ENCODE peak calls at places on chromosomes 3 and 15, in five cellular contexts. P is fibroblast of lung, Q is Karpas-422, F is K562, B is kidney. K is an unnamed sample.

GRCh38 chr3:187263270-187263669 is 28.3 kb downstream of the MASP1 start:
- DNase-seq in P (peak), Q (no peak), F (no peak), B (no peak), K (no peak)

GRCh38 chr3:49616491-49616941 is 57.6 kb upstream of the APEH start:
- DNase-seq in P (peak), Q (no peak), F (no peak), B (no peak), K (peak)

GRCh38 chr15:90079619-90080559 is 22.4 kb downstream of the IDH2 start:
- DNase-seq in P (no peak), Q (no peak), F (no peak), B (no peak), K (no peak)

GRCh38 chr3:133891662-133892389 is 3.9 kb downstream of the RAB6B start:
- DNase-seq in P (no peak), Q (no peak), F (no peak), B (peak), K (peak)

GRCh38 chr3:52190294-52190841 is 7.6 kb upstream of the ALAS1 start:
- DNase-seq in P (peak), Q (no peak), F (no peak), B (peak), K (no peak)

GRCh38 chr3:12143949-12144504 is 14.7 kb downstream of the TIMP4 start:
- DNase-seq in P (peak), Q (no peak), F (no peak), B (peak), K (no peak)

GRCh38 chr3:109853077-109853732 is 515.9 kb upstream of the DPPA4 start:
- DNase-seq in P (peak), Q (no peak), F (no peak), B (no peak), K (no peak)

GRCh38 chr3:163476179-163476578 is 1602.1 kb downstream of the SI start:
- DNase-seq in P (no peak), Q (no peak), F (no peak), B (no peak), K (no peak)

GRCh38 chr3:35987386-35987785 is 348.1 kb downstream of the ARPP21 start:
- DNase-seq in P (no peak), Q (no peak), F (no peak), B (no peak), K (no peak)

GRCh38 chr3:63043631-63044030 is 168.4 kb upstream of the CADPS start:
- DNase-seq in P (peak), Q (no peak), F (no peak), B (no peak), K (no peak)

GRCh38 chr15:64191971-64192830 is 29.4 kb upstream of the PPIB start:
- DNase-seq in P (no peak), Q (peak), F (no peak), B (no peak), K (peak)

GRCh38 chr15:68126415-68126814 is 72.3 kb downstream of the PIAS1 start:
- DNase-seq in P (no peak), Q (no peak), F (no peak), B (no peak), K (no peak)

GRCh38 chr3:38985581-38985980 is 66.2 kb downstream of the SCN11A start:
- DNase-seq in P (peak), Q (no peak), F (no peak), B (no peak), K (no peak)

GRCh38 chr15:81506936-81507335 is 132.9 kb upstream of the TMC3 start:
- DNase-seq in P (no peak), Q (no peak), F (no peak), B (no peak), K (no peak)

GRCh38 chr3:197216169-197216860 is 82.1 kb downstream of the DLG1 start:
- DNase-seq in P (peak), Q (no peak), F (no peak), B (no peak), K (no peak)

GRCh38 chr15:57259511-57260143 is 116.7 kb upstream of the CGNL1 start:
- DNase-seq in P (peak), Q (peak), F (no peak), B (no peak), K (peak)

GRCh38 chr15:70200511-70200991 is 102.8 kb upstream of the TLE3 start:
- DNase-seq in P (no peak), Q (peak), F (no peak), B (no peak), K (no peak)

GRCh38 chr3:141261472-141262171 is 30.0 kb downstream of the PXYLP1 start:
- DNase-seq in P (no peak), Q (no peak), F (no peak), B (no peak), K (no peak)

GRCh38 chr15:73630030-73630429 is 3.2 kb downstream of the NPTN start:
- DNase-seq in P (no peak), Q (peak), F (no peak), B (no peak), K (no peak)

GRCh38 chr15:77508541-77509505 is 88.1 kb downstream of the HMG20A start:
- DNase-seq in P (peak), Q (no peak), F (no peak), B (no peak), K (no peak)

GRCh38 chr3:127658234-127658633 is 14.5 kb upstream of the ABTB1 start:
- DNase-seq in P (peak), Q (no peak), F (no peak), B (no peak), K (no peak)

GRCh38 chr3:89145995-89146394 is 38.6 kb downstream of the EPHA3 start:
- DNase-seq in P (peak), Q (no peak), F (no peak), B (no peak), K (no peak)

GRCh38 chr3:131091768-131092167 is 65.1 kb downstream of the NEK11 start:
- DNase-seq in P (peak), Q (no peak), F (no peak), B (no peak), K (peak)

GRCh38 chr15:74594455-74594854 is 21.2 kb upstream of the CLK3 start:
- DNase-seq in P (no peak), Q (no peak), F (no peak), B (peak), K (no peak)

GRCh38 chr3:11509175-11510000 is 134.3 kb downstream of the VGLL4 start:
- DNase-seq in P (peak), Q (no peak), F (peak), B (peak), K (peak)

GRCh38 chr3:126135056-126135397 is 45.4 kb downstream of the ALDH1L1 start:
- DNase-seq in P (no peak), Q (no peak), F (no peak), B (peak), K (no peak)

GRCh38 chr3:130820976-130821375 is 72.9 kb upstream of the ATP2C1 start:
- DNase-seq in P (peak), Q (no peak), F (no peak), B (no peak), K (no peak)

DNA sequence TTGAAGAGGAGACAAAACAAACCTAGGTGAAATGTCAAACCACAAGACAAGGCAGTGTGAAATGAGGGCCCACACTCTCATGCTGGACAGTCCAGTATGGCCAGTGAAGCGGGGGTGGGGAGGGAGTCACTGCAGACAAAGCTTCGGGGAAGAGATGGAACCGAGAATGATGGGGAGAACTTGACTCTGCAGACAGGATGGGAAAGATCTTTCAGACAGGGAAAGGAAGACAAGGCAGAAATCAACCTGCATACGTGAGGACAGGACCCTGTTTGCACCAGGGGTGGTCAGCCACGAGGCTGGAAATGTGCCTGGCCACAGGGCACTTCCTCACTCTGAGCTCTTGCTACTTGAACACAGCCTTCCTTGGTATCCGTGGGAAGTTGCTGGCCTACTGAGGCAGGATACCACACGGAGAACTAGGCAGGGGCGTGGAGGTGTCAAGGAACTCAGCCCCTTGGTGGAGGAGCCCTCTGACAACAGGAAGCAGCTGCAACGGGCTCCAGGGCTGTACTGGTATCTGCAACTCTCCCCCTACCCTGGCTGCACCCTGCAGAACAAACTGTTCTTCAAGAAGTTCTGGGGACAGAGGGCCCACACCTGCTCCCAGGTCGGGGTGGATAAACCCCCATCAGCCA is 9.3 kb upstream of the SRP14 start:
- DNase-seq in P (no peak), Q (no peak), F (no peak), B (no peak), K (no peak)
- H3K9ac ChIP-seq in P (no peak), Q (no peak), F (no peak), B (no peak), K (no peak)

GRCh38 chr15:83200589-83200988 is 7.0 kb downstream of the HDGFL3 start:
- DNase-seq in P (peak), Q (no peak), F (no peak), B (no peak), K (no peak)
- H3K9ac ChIP-seq in P (no peak), Q (no peak), F (no peak), B (no peak), K (no peak)

DNA sequence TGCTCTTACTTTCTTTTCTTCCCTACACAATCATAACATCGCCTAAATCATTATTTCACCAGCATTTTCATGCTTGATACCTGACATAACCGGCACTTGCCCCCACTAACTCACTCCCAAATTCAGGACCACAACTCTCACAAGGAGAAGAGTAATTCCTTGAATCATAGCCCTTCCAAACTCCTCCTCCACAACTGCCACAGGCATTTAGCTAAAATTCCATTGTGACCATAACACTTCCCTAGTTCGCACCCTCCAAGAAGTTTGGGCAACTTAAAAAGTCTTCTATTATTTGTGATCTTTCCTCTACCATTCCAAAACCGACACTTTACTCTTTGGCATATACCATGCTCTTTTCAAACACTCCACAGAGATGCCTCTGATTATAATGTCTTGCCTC is 59.4 kb upstream of the XRN1 start:
- DNase-seq in P (peak), Q (no peak), F (no peak), B (no peak), K (no peak)
- H3K9ac ChIP-seq in P (no peak), Q (no peak), F (no peak), B (no peak), K (no peak)

DNA sequence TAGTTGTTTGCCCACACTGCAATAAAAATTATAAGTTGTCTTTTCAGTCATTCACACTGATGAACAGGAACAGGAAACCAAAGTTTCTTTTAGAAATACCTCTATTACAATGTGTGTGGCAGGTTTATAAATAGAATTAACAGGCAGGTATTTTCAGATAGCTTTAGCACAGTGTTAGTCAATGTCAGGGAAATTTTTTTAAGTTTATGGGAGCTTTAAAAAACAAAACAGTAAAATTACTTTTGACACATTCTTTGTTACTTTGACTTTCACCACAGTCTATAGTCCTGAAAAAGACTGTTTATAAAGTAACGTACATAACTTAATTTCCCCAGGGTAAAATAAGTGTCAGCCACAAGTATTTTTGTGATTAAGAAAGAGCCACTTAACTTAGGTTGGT is 38.1 kb downstream of the SERPINI1 start:
- DNase-seq in P (no peak), Q (no peak), F (no peak), B (no peak), K (no peak)
- H3K9ac ChIP-seq in P (no peak), Q (no peak), F (no peak), B (no peak), K (no peak)

GRCh38 chr3:122730240-122730639 is 49.6 kb downstream of the PARP14 start:
- DNase-seq in P (no peak), Q (no peak), F (peak), B (no peak), K (no peak)

GRCh38 chr3:122727279-122727678 is 46.6 kb downstream of the PARP14 start:
- DNase-seq in P (no peak), Q (no peak), F (no peak), B (no peak), K (no peak)

GRCh38 chr3:122728756-122729514 is 48.3 kb downstream of the PARP14 start:
- DNase-seq in P (no peak), Q (no peak), F (no peak), B (no peak), K (no peak)

GRCh38 chr3:122727766-122728165 is 47.1 kb downstream of the PARP14 start:
- DNase-seq in P (peak), Q (no peak), F (no peak), B (no peak), K (no peak)

GRCh38 chr3:122728186-122728585 is 47.5 kb downstream of the PARP14 start:
- DNase-seq in P (no peak), Q (no peak), F (no peak), B (no peak), K (no peak)
- H3K9ac ChIP-seq in P (no peak), Q (no peak), F (no peak), B (no peak), K (no peak)

DNA sequence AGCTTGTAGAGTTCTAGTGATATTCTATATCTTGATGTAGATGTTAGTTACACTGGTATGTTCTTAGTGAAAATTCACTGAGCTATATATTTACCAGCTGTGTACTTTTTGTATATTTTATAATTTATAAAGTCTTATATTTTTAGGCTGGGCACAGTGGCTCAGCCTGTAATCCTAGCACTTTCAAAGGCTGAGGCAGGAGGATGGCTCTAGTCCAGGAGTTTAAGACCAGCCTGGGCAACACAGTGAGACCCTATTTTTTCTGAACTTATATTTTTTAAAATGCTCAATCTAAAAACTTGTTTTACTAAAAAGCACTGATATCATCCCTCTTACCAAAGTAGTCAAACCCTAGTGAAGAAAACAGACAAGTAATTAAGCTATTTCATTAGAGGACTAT is 5.1 kb downstream of the MYO9A start:
- DNase-seq in P (no peak), Q (no peak), F (no peak), B (no peak), K (no peak)
- H3K9ac ChIP-seq in P (no peak), Q (no peak), F (no peak), B (no peak), K (no peak)

GRCh38 chr15:101210058-101210457 is 41.8 kb downstream of the CHSY1 start:
- DNase-seq in P (no peak), Q (no peak), F (no peak), B (no peak), K (no peak)
- H3K9ac ChIP-seq in P (no peak), Q (no peak), F (no peak), B (no peak), K (no peak)

GRCh38 chr3:9838856-9839255 is 5.0 kb downstream of the RPUSD3 start:
- DNase-seq in P (no peak), Q (no peak), F (no peak), B (no peak), K (no peak)
- H3K9ac ChIP-seq in P (no peak), Q (no peak), F (no peak), B (no peak), K (no peak)

GRCh38 chr3:100954990-100955389 is 38.2 kb downstream of the ABI3BP start:
- DNase-seq in P (peak), Q (no peak), F (no peak), B (no peak), K (no peak)

GRCh38 chr3:100954199-100954935 is 38.9 kb downstream of the ABI3BP start:
- DNase-seq in P (peak), Q (no peak), F (no peak), B (no peak), K (no peak)

GRCh38 chr3:100956276-100956675 is 36.9 kb downstream of the ABI3BP start:
- DNase-seq in P (no peak), Q (no peak), F (no peak), B (no peak), K (no peak)

GRCh38 chr3:100953103-100953502 is 40.1 kb downstream of the ABI3BP start:
- DNase-seq in P (no peak), Q (no peak), F (no peak), B (no peak), K (no peak)

GRCh38 chr3:100957407-100958100 is 35.7 kb downstream of the ABI3BP start:
- DNase-seq in P (peak), Q (no peak), F (no peak), B (no peak), K (no peak)
- H3K9ac ChIP-seq in P (no peak), Q (no peak), F (no peak), B (no peak), K (no peak)

GRCh38 chr3:5756443-5756842 is 568.9 kb downstream of the EDEM1 start:
- DNase-seq in P (no peak), Q (no peak), F (no peak), B (no peak), K (no peak)

GRCh38 chr3:5754602-5755001 is 567.1 kb downstream of the EDEM1 start:
- DNase-seq in P (no peak), Q (no peak), F (no peak), B (peak), K (no peak)

GRCh38 chr3:5750874-5751273 is 563.4 kb downstream of the EDEM1 start:
- DNase-seq in P (no peak), Q (no peak), F (no peak), B (no peak), K (no peak)
- H3K9ac ChIP-seq in P (no peak), Q (no peak), F (no peak), B (no peak), K (no peak)